ENCODE peak calls at places on chromosomes 11 and 22, in eight cellular contexts. B, R, X, K, P, S, G and U are unnamed samples.

GRCh38 chr11:125274309-125274708 is 109.8 kb downstream of the PKNOX2 start:
- DNase-seq in B (no peak), R (no peak), X (no peak), K (no peak), P (no peak), S (no peak), G (no peak), U (no peak)

GRCh38 chr11:119284344-119285157 is 32.4 kb downstream of the MCAM start:
- DNase-seq in B (no peak), R (peak; percentile 60), X (no peak), K (peak; percentile 50), P (peak; percentile 74), S (peak; percentile 47), G (peak; percentile 51), U (no peak)

GRCh38 chr11:115580927-115581680 is 76.9 kb upstream of the CADM1 start:
- DNase-seq in B (no peak), R (no peak), X (peak; percentile 51), K (no peak), P (no peak), S (no peak), G (no peak), U (peak; percentile 72)

GRCh38 chr11:59953463-59954218 is 10.2 kb upstream of the OOSP4A start:
- DNase-seq in B (no peak), R (no peak), X (no peak), K (no peak), P (no peak), S (no peak), G (no peak), U (no peak)

GRCh38 chr11:43576834-43577521 is 103.6 kb upstream of the HSD17B12 start:
- DNase-seq in B (no peak), R (peak; percentile 62), X (peak; percentile 44), K (peak; percentile 74), P (no peak), S (peak; percentile 49), G (peak; percentile 67), U (peak; percentile 84)

GRCh38 chr11:123473941-123474668 is 44.0 kb downstream of the GRAMD1B start:
- DNase-seq in B (no peak), R (peak; percentile 96), X (no peak), K (peak; percentile 84), P (no peak), S (peak; percentile 98), G (peak; percentile 68), U (no peak)

GRCh38 chr22:20152464-20152890 is 1.6 kb upstream of the CCDC188 start:
- DNase-seq in B (no peak), R (no peak), X (no peak), K (no peak), P (no peak), S (no peak), G (no peak), U (no peak)

GRCh38 chr11:102493524-102493923 is 37.0 kb downstream of the MMP7 start:
- DNase-seq in B (no peak), R (no peak), X (no peak), K (no peak), P (no peak), S (no peak), G (no peak), U (no peak)

GRCh38 chr11:119484741-119485605 is 62.0 kb upstream of the THY1 start:
- DNase-seq in B (peak; percentile 8), R (no peak), X (peak; percentile 24), K (no peak), P (peak; percentile 31), S (no peak), G (no peak), U (peak; percentile 38)

GRCh38 chr11:100870138-100870537 is 183.1 kb downstream of the ARHGAP42 start:
- DNase-seq in B (no peak), R (no peak), X (no peak), K (no peak), P (no peak), S (no peak), G (no peak), U (no peak)

GRCh38 chr11:125451400-125452124 is 44.5 kb downstream of the FEZ1 start:
- DNase-seq in B (peak; percentile 28), R (no peak), X (peak; percentile 43), K (peak; percentile 44), P (no peak), S (peak; percentile 25), G (no peak), U (peak; percentile 84)

GRCh38 chr11:88131764-88132470 is 43.3 kb downstream of the RAB38 start:
- DNase-seq in B (no peak), R (peak; percentile 28), X (no peak), K (no peak), P (no peak), S (no peak), G (no peak), U (no peak)

GRCh38 chr22:44452531-44453420 is 45.3 kb downstream of the RTL6 start:
- DNase-seq in B (no peak), R (no peak), X (peak; percentile 24), K (no peak), P (no peak), S (no peak), G (no peak), U (no peak)

GRCh38 chr11:121909571-121909970 is 206.4 kb downstream of the BLID start:
- DNase-seq in B (no peak), R (no peak), X (no peak), K (peak; percentile 80), P (no peak), S (no peak), G (no peak), U (no peak)

GRCh38 chr11:113532697-113533424 is 57.7 kb upstream of the DRD2 start:
- DNase-seq in B (peak; percentile 66), R (peak; percentile 85), X (peak; percentile 82), K (peak; percentile 89), P (peak; percentile 55), S (peak; percentile 71), G (peak; percentile 74), U (peak; percentile 88)

GRCh38 chr11:67642148-67642475 is 2.5 kb upstream of the TBX10 start:
- DNase-seq in B (no peak), R (no peak), X (no peak), K (no peak), P (no peak), S (no peak), G (no peak), U (no peak)

GRCh38 chr11:87447606-87448005 is 409.9 kb downstream of the TMEM135 start:
- DNase-seq in B (no peak), R (no peak), X (no peak), K (no peak), P (peak; percentile 51), S (no peak), G (no peak), U (no peak)

GRCh38 chr11:119320593-119321524 is 3.9 kb upstream of the MCAM start:
- DNase-seq in B (peak; percentile 81), R (peak; percentile 65), X (peak; percentile 64), K (peak; percentile 71), P (peak; percentile 65), S (peak; percentile 65), G (no peak), U (peak; percentile 74)

GRCh38 chr11:72326151-72326842 is 82.3 kb upstream of the PHOX2A start:
- DNase-seq in B (no peak), R (peak; percentile 69), X (no peak), K (peak; percentile 72), P (no peak), S (peak; percentile 73), G (no peak), U (no peak)

DNA sequence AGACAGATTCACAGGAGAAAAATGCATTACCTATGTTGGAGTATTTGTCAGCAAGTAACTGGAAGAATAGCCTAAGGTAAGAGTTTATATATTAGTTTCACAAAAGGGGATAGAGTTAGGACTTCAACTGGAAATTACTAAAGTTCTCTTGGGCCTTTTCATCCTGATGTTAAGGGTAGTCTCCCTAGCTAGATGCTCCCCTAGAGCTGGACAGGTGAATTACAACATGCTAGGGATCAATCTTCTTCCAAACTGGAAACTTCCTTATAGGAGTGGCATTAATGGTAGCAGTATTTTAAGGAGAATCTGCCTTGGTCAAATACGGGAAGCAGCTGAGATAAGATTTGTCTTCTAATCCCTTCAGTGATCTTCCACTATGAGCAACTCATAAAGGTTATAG is 632.8 kb upstream of the RAG2 start:
- DNase-seq in B (no peak), R (no peak), X (no peak), K (no peak), P (no peak), S (no peak), G (no peak), U (no peak)
- TF ChIP-seq CTCF in B (no peak), R (no peak), X (no peak), K (no peak), P (no peak), S (no peak), G (no peak), U (peak; percentile 23)

DNA sequence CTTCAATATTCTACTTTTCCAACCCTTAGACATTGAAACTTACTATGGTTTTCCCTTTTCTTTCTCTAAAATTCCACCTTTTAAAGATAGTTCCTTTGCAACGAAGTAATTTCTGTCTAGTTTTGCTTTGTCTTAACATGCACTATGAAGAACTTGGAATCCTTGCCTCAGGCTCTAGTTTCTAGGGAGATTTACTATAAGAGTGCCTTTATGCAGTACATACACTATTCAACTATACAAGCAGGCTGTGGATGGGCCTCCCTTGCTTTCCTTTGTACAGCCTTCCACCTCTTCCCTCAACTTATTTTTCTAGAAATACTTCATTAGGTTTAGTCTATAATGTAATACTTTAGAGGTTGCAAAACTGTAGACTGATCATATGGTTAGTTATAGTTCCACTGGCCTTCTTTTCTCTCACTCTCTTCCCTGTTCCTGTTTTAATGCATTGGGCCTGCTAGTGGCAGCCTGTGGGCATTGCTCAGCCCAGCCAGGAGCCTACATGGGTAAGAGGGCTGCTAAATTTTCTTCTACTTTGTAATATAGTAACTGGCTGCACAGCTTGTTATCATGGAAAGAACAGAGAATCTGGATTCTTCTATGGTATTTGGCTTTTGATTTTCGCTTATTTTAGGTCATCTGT is 100.2 kb downstream of the C11orf87 start:
- DNase-seq in B (no peak), R (no peak), X (no peak), K (no peak), P (no peak), S (no peak), G (no peak), U (no peak)
- TF ChIP-seq CTCF in B (no peak), R (peak; percentile 5), X (no peak), K (no peak), P (no peak), S (no peak), G (no peak), U (no peak)

GRCh38 chr22:31619611-31620300 is 42.3 kb downstream of the PISD start:
- DNase-seq in B (no peak), R (no peak), X (no peak), K (no peak), P (no peak), S (no peak), G (no peak), U (no peak)
- TF ChIP-seq CTCF in B (no peak), R (no peak), X (no peak), K (no peak), P (no peak), S (no peak), G (no peak), U (no peak)

DNA sequence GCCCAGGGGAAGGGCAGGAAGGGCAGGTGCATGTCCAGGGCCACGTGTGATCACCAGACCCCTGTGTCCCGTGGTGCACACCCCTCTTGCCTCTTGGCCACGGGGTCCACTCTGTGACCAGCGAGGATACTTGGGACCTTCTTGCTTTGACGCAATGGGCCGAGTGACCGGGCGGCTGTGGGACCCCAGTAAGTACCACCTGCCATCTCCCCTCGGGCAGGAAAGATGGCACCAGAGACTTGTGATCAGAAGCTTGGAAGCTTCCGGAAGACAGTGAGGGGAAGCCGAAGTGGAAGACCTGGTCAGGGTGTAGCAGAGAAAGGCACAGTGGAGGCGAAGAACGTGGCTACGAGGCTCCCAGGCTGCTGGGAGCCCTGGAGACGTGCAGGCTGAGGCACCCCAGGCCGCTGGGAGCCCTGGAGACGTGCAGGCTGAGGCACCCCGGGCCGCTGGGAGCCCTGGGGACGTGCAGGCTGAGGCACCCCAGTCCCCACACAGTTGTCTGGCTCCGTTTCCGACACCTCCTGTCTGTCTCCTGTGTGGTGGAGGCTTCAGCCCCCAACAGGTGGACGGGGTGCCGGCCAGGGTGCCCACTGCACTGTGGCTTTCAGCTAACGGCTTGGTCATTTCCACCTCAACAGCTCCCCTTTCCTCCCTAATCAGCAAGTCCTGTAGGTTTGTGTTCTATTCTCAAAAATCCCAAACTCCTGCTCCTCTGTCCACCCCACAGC is 663.5 kb downstream of the BRD1 start:
- DNase-seq in B (no peak), R (no peak), X (no peak), K (no peak), P (no peak), S (no peak), G (no peak), U (no peak)
- TF ChIP-seq CTCF in B (no peak), R (no peak), X (no peak), K (no peak), P (no peak), S (no peak), G (no peak), U (no peak)